ENCODE peak calls at places on chromosomes 3 and 15, in six cellular contexts. X is RWPE1; C is cardiac muscle cell; T is astrocyte; F is CD8-positive, alpha-beta memory T cell; D is breast epithelium. H is an unnamed sample.

GRCh38 chr3:138850151-138850550 is 15.4 kb upstream of the PIK3CB start:
- DNase-seq in X (no peak), D (no peak), T (peak; percentile 30), C (peak; percentile 48), F (no peak), H (peak; percentile 33)

GRCh38 chr3:193894121-193894863 is 241.7 kb upstream of the HES1 start:
- DNase-seq in T (peak; percentile 21), D (no peak), X (no peak), C (no peak), F (no peak), H (no peak)

GRCh38 chr15:25182736-25183445 is 228.1 kb downstream of the SNRPN start:
- DNase-seq in X (no peak), F (no peak), C (no peak), D (peak; percentile 2), T (no peak), H (no peak)

GRCh38 chr3:23202203-23202920 is 765 bp upstream of the UBE2E2 start:
- DNase-seq in C (no peak), D (peak; percentile 64), F (peak; percentile 1), X (no peak), T (peak; percentile 15), H (no peak)

GRCh38 chr3:51813539-51813938 is 34.5 kb upstream of the IQCF6 start:
- DNase-seq in X (no peak), F (no peak), T (no peak), C (peak; percentile 15), D (no peak), H (no peak)

GRCh38 chr3:175670572-175670971 is 811.4 kb downstream of the NAALADL2 start:
- DNase-seq in C (no peak), X (no peak), D (no peak), T (peak; percentile 12), F (no peak), H (no peak)

GRCh38 chr15:68598171-68599152 is 19.7 kb downstream of the CORO2B start:
- DNase-seq in T (no peak), D (no peak), X (no peak), C (peak; percentile 18), F (no peak), H (no peak)

GRCh38 chr3:14464521-14464920 is 62.1 kb downstream of the SLC6A6 start:
- DNase-seq in F (no peak), D (no peak), T (no peak), C (no peak), X (no peak), H (no peak)

GRCh38 chr15:71874245-71874644 is 63.9 kb downstream of the NR2E3 start:
- DNase-seq in D (no peak), T (no peak), C (no peak), X (no peak), F (no peak), H (no peak)

GRCh38 chr3:18747383-18747782 is 322.2 kb upstream of the SATB1 start:
- DNase-seq in F (no peak), T (no peak), C (no peak), D (no peak), X (no peak), H (no peak)

GRCh38 chr3:117665311-117665710 is 955.7 kb downstream of the TUSC7 start:
- DNase-seq in X (no peak), D (peak; percentile 54), C (no peak), T (no peak), F (no peak), H (peak; percentile 5)

GRCh38 chr15:89362203-89363101 is 27.8 kb upstream of the POLG start:
- DNase-seq in T (no peak), D (no peak), F (no peak), C (no peak), X (no peak), H (no peak)

GRCh38 chr3:63993653-63994079 is 29.6 kb downstream of the PSMD6 start:
- DNase-seq in X (peak; percentile 59), T (peak; percentile 43), F (peak; percentile 56), D (peak; percentile 60), C (peak; percentile 82), H (peak; percentile 87)

GRCh38 chr15:75732809-75733451 is 20.3 kb upstream of the CSPG4 start:
- DNase-seq in D (no peak), T (peak; percentile 26), X (peak; percentile 50), F (peak; percentile 9), C (peak; percentile 70), H (peak; percentile 84)

GRCh38 chr3:94137377-94137776 is 74.5 kb downstream of the NSUN3 start:
- DNase-seq in T (peak; percentile 26), F (no peak), X (peak; percentile 8), C (no peak), D (no peak), H (no peak)

GRCh38 chr3:71206821-71207220 is 376.7 kb downstream of the FOXP1 start:
- DNase-seq in C (no peak), X (no peak), F (no peak), T (no peak), D (no peak), H (no peak)

GRCh38 chr15:101810905-101811304 is 1.1 kb upstream of the OR4F15 start:
- DNase-seq in D (no peak), C (peak; percentile 38), X (peak; percentile 14), F (no peak), T (peak; percentile 7), H (peak; percentile 22)

GRCh38 chr3:45692866-45693265 is 3.7 kb downstream of the SACM1L start:
- DNase-seq in X (no peak), T (no peak), F (no peak), D (no peak), C (no peak), H (no peak)

GRCh38 chr3:159112724-159113123 is 310.9 kb downstream of the MFSD1 start:
- DNase-seq in T (no peak), X (no peak), F (no peak), D (no peak), C (no peak), H (no peak)

GRCh38 chr15:47184003-47184404 is 533.3 kb upstream of the SEMA6D start:
- DNase-seq in D (no peak), X (no peak), T (no peak), C (peak; percentile 67), F (no peak), H (peak; percentile 65)

GRCh38 chr3:141345951-141346817 is 22.1 kb upstream of the ZBTB38 start:
- DNase-seq in F (no peak), C (no peak), X (no peak), D (no peak), T (no peak), H (no peak)

GRCh38 chr3:141345528-141345927 is 22.8 kb upstream of the ZBTB38 start:
- DNase-seq in D (no peak), X (no peak), C (no peak), F (no peak), T (no peak), H (no peak)

GRCh38 chr3:141349711-141350110 is 18.6 kb upstream of the ZBTB38 start:
- DNase-seq in T (no peak), F (no peak), D (no peak), X (no peak), C (no peak), H (no peak)

GRCh38 chr3:141348848-141349247 is 19.5 kb upstream of the ZBTB38 start:
- DNase-seq in D (no peak), F (no peak), C (no peak), X (no peak), T (no peak), H (no peak)

DNA sequence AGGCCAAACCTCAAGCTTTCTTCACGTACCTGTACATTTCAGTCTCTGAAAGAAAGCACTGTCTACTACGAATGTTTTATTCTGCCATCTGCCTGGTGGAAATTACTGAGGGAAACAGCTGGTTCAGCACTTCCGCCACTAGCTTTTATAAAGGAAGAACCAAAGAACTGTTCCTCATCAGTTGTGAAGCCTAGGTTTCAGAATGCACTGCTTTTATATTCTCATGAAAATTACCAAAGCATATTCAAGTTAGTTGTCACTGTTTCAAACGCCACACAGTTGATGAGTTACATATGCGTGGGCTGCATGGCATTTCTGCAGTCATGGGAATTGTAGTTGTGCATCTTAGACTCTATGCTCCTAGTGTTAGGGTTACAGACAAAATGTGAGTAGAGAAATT is 21.5 kb upstream of the ZBTB38 start:
- DNase-seq in C (no peak), F (no peak), D (no peak), X (no peak), T (no peak), H (no peak)
- H3K27ac ChIP-seq in C (no peak overlapping the region), F (no peak overlapping the region), D (no peak overlapping the region), X (no peak overlapping the region), T (no peak overlapping the region), H (peak overlapping the region; percentile 79)

DNA sequence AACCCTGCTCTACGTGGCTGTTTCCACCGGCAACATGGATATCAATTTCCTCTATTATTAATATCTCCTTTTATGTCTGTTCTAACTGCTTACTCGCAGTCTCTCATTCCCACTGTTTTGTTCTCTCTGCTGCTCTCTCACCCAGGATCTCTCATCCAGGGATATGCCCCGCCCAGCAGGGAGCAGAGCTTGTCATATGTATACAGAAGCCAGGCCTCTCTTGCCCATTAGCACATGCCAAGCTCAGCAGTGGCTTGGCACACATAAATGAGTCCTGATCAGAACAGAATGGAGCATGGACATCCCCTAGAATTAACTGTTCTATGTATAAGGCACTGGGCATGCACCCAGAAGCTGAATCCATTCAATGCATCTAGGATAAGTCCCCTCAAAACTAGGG is 61.7 kb downstream of the IGSF11 start:
- DNase-seq in C (no peak), T (no peak), D (no peak), F (no peak), X (no peak), H (no peak)
- H3K27ac ChIP-seq in C (no peak overlapping the region), T (no peak overlapping the region), D (no peak overlapping the region), F (no peak overlapping the region), X (no peak overlapping the region), H (no peak overlapping the region)

GRCh38 chr15:79090487-79091203 is at the start of gene RASGRF1:
- DNase-seq in X (no peak), D (no peak), F (no peak), T (no peak), C (peak; percentile 28), H (peak; percentile 40)

GRCh38 chr15:79091204-79091867 is 756 bp upstream of the RASGRF1 start:
- DNase-seq in C (peak; percentile 43), X (peak; percentile 41), D (no peak), T (no peak), F (no peak), H (peak; percentile 22)

GRCh38 chr15:79088426-79089205 is 2.0 kb downstream of the RASGRF1 start:
- DNase-seq in T (no peak), X (no peak), C (no peak), D (no peak), F (no peak), H (no peak)

GRCh38 chr15:79089331-79089889 is 1.2 kb downstream of the RASGRF1 start:
- DNase-seq in F (no peak), X (no peak), D (no peak), C (peak; percentile 44), T (no peak), H (no peak)

DNA sequence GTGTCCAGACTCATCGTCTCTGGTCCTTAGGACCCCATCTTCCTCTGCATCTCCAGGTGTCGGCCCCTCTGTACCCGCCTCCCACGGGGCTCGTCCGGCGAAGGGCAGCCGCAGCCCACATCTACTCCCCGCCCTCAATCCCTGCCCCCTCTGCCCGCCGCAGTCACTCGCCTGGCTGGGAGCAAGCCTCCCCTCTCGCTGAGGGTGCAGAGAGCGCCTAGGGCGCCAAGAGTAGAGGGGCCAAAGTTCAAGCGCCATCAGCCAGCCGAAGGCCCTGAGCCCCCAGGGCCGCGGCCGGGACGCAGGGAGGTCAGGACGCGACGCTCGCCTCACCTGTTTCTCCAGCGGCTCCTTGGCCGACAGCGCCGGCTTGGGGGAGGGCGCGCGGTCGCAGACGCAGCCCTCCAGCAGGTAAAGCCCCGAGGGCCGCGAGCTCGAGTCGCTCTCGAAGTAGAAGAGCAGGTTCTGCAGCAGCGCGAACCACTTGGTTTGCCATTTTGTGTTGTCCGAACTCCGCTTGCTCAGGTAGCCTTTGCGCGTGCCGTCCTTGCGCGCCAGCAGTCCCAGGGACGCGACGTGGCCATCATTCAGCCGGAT is 592 bp downstream of the RASGRF1 start:
- DNase-seq in C (no peak), F (no peak), T (no peak), D (no peak), X (no peak), H (no peak)
- H3K27ac ChIP-seq in C (no peak overlapping the region), F (no peak overlapping the region), T (no peak overlapping the region), D (no peak overlapping the region), X (no peak overlapping the region), H (no peak overlapping the region)

GRCh38 chr3:129594907-129595390 is 11.5 kb downstream of the PLXND1 start:
- DNase-seq in F (no peak), X (no peak), C (no peak), T (no peak), D (no peak), H (no peak)
- H3K27ac ChIP-seq in F (no peak overlapping the region), X (no peak overlapping the region), C (no peak overlapping the region), T (peak overlapping the region; percentile 11), D (peak overlapping the region; percentile 83), H (peak overlapping the region; percentile 88)